ENCODE peak calls at places on chromosomes 7 and 10, in five cellular contexts. One of them, this sample, is unnamed.

GRCh38 chr7:130913721-130914588 is 179.9 kb upstream of the KLF14 start:
- DNase-seq in heart left ventricle: no peak
- DNase-seq in substantia nigra: no peak
- DNase-seq in RWPE1: no peak
- DNase-seq in A549: no peak
- DNase-seq in this sample: no peak

GRCh38 chr10:48522011-48522765 is 82.7 kb downstream of the ARHGAP22 start:
- DNase-seq in A549: no peak
- DNase-seq in heart left ventricle: no peak
- DNase-seq in RWPE1: no peak
- DNase-seq in substantia nigra: no peak
- DNase-seq in this sample: no peak

GRCh38 chr10:17736223-17736622 is 15.8 kb upstream of the TMEM236 start:
- DNase-seq in substantia nigra: no peak
- DNase-seq in A549: no peak
- DNase-seq in heart left ventricle: no peak
- DNase-seq in RWPE1: no peak
- DNase-seq in this sample: no peak

GRCh38 chr7:24721378-24722030 is 35.8 kb downstream of the GSDME start:
- DNase-seq in RWPE1: peak
- DNase-seq in substantia nigra: no peak
- DNase-seq in heart left ventricle: no peak
- DNase-seq in A549: peak
- DNase-seq in this sample: peak

GRCh38 chr10:88880287-88881094 is 446 bp downstream of the STAMBPL1 start:
- DNase-seq in RWPE1: peak
- DNase-seq in heart left ventricle: peak
- DNase-seq in substantia nigra: peak
- DNase-seq in A549: peak
- DNase-seq in this sample: peak

GRCh38 chr7:38932509-38933168 is 23.6 kb upstream of the VPS41 start:
- DNase-seq in RWPE1: peak
- DNase-seq in heart left ventricle: peak
- DNase-seq in substantia nigra: peak
- DNase-seq in A549: peak
- DNase-seq in this sample: peak

GRCh38 chr10:90314718-90315117 is 543.1 kb downstream of the HTR7 start:
- DNase-seq in A549: no peak
- DNase-seq in substantia nigra: no peak
- DNase-seq in RWPE1: no peak
- DNase-seq in heart left ventricle: no peak
- DNase-seq in this sample: no peak

GRCh38 chr10:123236122-123236521 is 81.9 kb downstream of the BUB3 start:
- DNase-seq in heart left ventricle: no peak
- DNase-seq in RWPE1: no peak
- DNase-seq in A549: no peak
- DNase-seq in substantia nigra: no peak
- DNase-seq in this sample: no peak

GRCh38 chr7:120725376-120726039 is 132.4 kb downstream of the TSPAN12 start:
- DNase-seq in substantia nigra: no peak
- DNase-seq in heart left ventricle: no peak
- DNase-seq in RWPE1: peak
- DNase-seq in A549: peak
- DNase-seq in this sample: no peak

GRCh38 chr10:114719311-114719710 is 61.2 kb upstream of the ABLIM1 start:
- DNase-seq in RWPE1: no peak
- DNase-seq in substantia nigra: peak
- DNase-seq in heart left ventricle: peak
- DNase-seq in A549: peak
- DNase-seq in this sample: no peak

GRCh38 chr10:114754445-114755320 is 66.9 kb upstream of the FHIP2A start:
- DNase-seq in A549: no peak
- DNase-seq in heart left ventricle: no peak
- DNase-seq in substantia nigra: peak
- DNase-seq in RWPE1: peak
- DNase-seq in this sample: no peak